ENCODE peak calls at places on chromosome 15, in nine cellular contexts. One of them, this sample, is unnamed.

GRCh38 chr15:83436513-83437158 is 10.5 kb upstream of the SH3GL3 start:
- DNase-seq in tibial artery: no peak
- DNase-seq in CD8-positive, alpha-beta T cell: no peak
- DNase-seq in right cardiac atrium: no peak
- DNase-seq in heart left ventricle: no peak
- DNase-seq in PC-3: peak; percentile 83
- DNase-seq in BE2C: peak; percentile 21
- DNase-seq in A549: peak; percentile 63
- DNase-seq in ovary: no peak
- DNase-seq in this sample: peak; percentile 74

GRCh38 chr15:57440799-57441198 is 64.5 kb downstream of the CGNL1 start:
- DNase-seq in CD8-positive, alpha-beta T cell: no peak
- DNase-seq in BE2C: no peak
- DNase-seq in tibial artery: no peak
- DNase-seq in ovary: no peak
- DNase-seq in right cardiac atrium: no peak
- DNase-seq in A549: no peak
- DNase-seq in heart left ventricle: no peak
- DNase-seq in PC-3: no peak
- DNase-seq in this sample: no peak

GRCh38 chr15:38229700-38230099 is 22.9 kb upstream of the SPRED1 start:
- DNase-seq in PC-3: peak; percentile 81
- DNase-seq in right cardiac atrium: no peak
- DNase-seq in ovary: no peak
- DNase-seq in CD8-positive, alpha-beta T cell: no peak
- DNase-seq in heart left ventricle: no peak
- DNase-seq in A549: no peak
- DNase-seq in tibial artery: no peak
- DNase-seq in BE2C: no peak
- DNase-seq in this sample: no peak

GRCh38 chr15:29670945-29671307 is 151.3 kb downstream of the TJP1 start:
- DNase-seq in right cardiac atrium: no peak
- DNase-seq in A549: peak; percentile 99
- DNase-seq in BE2C: no peak
- DNase-seq in CD8-positive, alpha-beta T cell: no peak
- DNase-seq in tibial artery: no peak
- DNase-seq in PC-3: peak; percentile 99
- DNase-seq in ovary: no peak
- DNase-seq in heart left ventricle: no peak
- DNase-seq in this sample: no peak

GRCh38 chr15:36958611-36959010 is 141.7 kb downstream of the MEIS2 start:
- DNase-seq in PC-3: no peak
- DNase-seq in ovary: no peak
- DNase-seq in tibial artery: no peak
- DNase-seq in A549: no peak
- DNase-seq in heart left ventricle: no peak
- DNase-seq in BE2C: no peak
- DNase-seq in CD8-positive, alpha-beta T cell: no peak
- DNase-seq in right cardiac atrium: no peak
- DNase-seq in this sample: no peak

GRCh38 chr15:20106026-20106425 is 435.6 kb downstream of the GOLGA6L6 start:
- DNase-seq in ovary: peak; percentile 32
- DNase-seq in right cardiac atrium: peak; percentile 57
- DNase-seq in heart left ventricle: peak; percentile 19
- DNase-seq in CD8-positive, alpha-beta T cell: no peak
- DNase-seq in PC-3: no peak
- DNase-seq in tibial artery: peak; percentile 63
- DNase-seq in BE2C: peak; percentile 9
- DNase-seq in A549: no peak
- DNase-seq in this sample: no peak

GRCh38 chr15:41585140-41586047 is 26.4 kb downstream of the TYRO3 start:
- DNase-seq in tibial artery: no peak
- DNase-seq in right cardiac atrium: peak; percentile 86
- DNase-seq in BE2C: peak; percentile 68
- DNase-seq in heart left ventricle: peak; percentile 43
- DNase-seq in A549: peak; percentile 44
- DNase-seq in CD8-positive, alpha-beta T cell: no peak
- DNase-seq in PC-3: peak; percentile 83
- DNase-seq in ovary: peak; percentile 76
- DNase-seq in this sample: peak; percentile 73

GRCh38 chr15:52281085-52282035 is 14.2 kb downstream of the MYO5C start:
- DNase-seq in A549: no peak
- DNase-seq in BE2C: no peak
- DNase-seq in right cardiac atrium: no peak
- DNase-seq in ovary: no peak
- DNase-seq in CD8-positive, alpha-beta T cell: no peak
- DNase-seq in PC-3: no peak
- DNase-seq in heart left ventricle: no peak
- DNase-seq in tibial artery: no peak
- DNase-seq in this sample: no peak

GRCh38 chr15:56524915-56525314 is 60.0 kb upstream of the MNS1 start:
- DNase-seq in CD8-positive, alpha-beta T cell: no peak
- DNase-seq in ovary: no peak
- DNase-seq in BE2C: no peak
- DNase-seq in tibial artery: no peak
- DNase-seq in A549: no peak
- DNase-seq in right cardiac atrium: no peak
- DNase-seq in heart left ventricle: no peak
- DNase-seq in PC-3: no peak
- DNase-seq in this sample: peak; percentile 11

GRCh38 chr15:59140422-59141226 is 35.7 kb downstream of the CCNB2 start:
- DNase-seq in BE2C: no peak
- DNase-seq in A549: no peak
- DNase-seq in ovary: no peak
- DNase-seq in heart left ventricle: no peak
- DNase-seq in PC-3: peak; percentile 3
- DNase-seq in right cardiac atrium: no peak
- DNase-seq in tibial artery: no peak
- DNase-seq in CD8-positive, alpha-beta T cell: no peak
- DNase-seq in this sample: no peak

GRCh38 chr15:75307778-75308390 is 25.2 kb downstream of the GOLGA6D start:
- DNase-seq in BE2C: peak; percentile 70
- DNase-seq in ovary: peak; percentile 64
- DNase-seq in PC-3: peak; percentile 67
- DNase-seq in CD8-positive, alpha-beta T cell: no peak
- DNase-seq in heart left ventricle: no peak
- DNase-seq in A549: peak; percentile 77
- DNase-seq in tibial artery: no peak
- DNase-seq in right cardiac atrium: no peak
- DNase-seq in this sample: peak; percentile 69

GRCh38 chr15:52378746-52379394 is 83.3 kb upstream of the MYO5C start:
- DNase-seq in ovary: no peak
- DNase-seq in PC-3: no peak
- DNase-seq in BE2C: no peak
- DNase-seq in CD8-positive, alpha-beta T cell: no peak
- DNase-seq in heart left ventricle: no peak
- DNase-seq in tibial artery: no peak
- DNase-seq in right cardiac atrium: no peak
- DNase-seq in A549: no peak
- DNase-seq in this sample: no peak

GRCh38 chr15:53625260-53625659 is 134.2 kb downstream of the WDR72 start:
- DNase-seq in ovary: no peak
- DNase-seq in PC-3: no peak
- DNase-seq in right cardiac atrium: no peak
- DNase-seq in tibial artery: no peak
- DNase-seq in heart left ventricle: no peak
- DNase-seq in BE2C: no peak
- DNase-seq in CD8-positive, alpha-beta T cell: no peak
- DNase-seq in A549: no peak
- DNase-seq in this sample: no peak

GRCh38 chr15:79543097-79543496 is 111.0 kb downstream of the MINAR1 start:
- DNase-seq in heart left ventricle: no peak
- DNase-seq in right cardiac atrium: no peak
- DNase-seq in PC-3: no peak
- DNase-seq in A549: no peak
- DNase-seq in BE2C: no peak
- DNase-seq in tibial artery: no peak
- DNase-seq in ovary: no peak
- DNase-seq in CD8-positive, alpha-beta T cell: no peak
- DNase-seq in this sample: no peak

GRCh38 chr15:49737138-49737537 is 116.3 kb downstream of the DTWD1 start:
- DNase-seq in CD8-positive, alpha-beta T cell: no peak
- DNase-seq in ovary: no peak
- DNase-seq in right cardiac atrium: no peak
- DNase-seq in tibial artery: no peak
- DNase-seq in heart left ventricle: no peak
- DNase-seq in BE2C: no peak
- DNase-seq in PC-3: no peak
- DNase-seq in A549: no peak
- DNase-seq in this sample: no peak

GRCh38 chr15:86231864-86232801 is 152.5 kb downstream of the AGBL1 start:
- DNase-seq in ovary: no peak
- DNase-seq in CD8-positive, alpha-beta T cell: peak; percentile 7
- DNase-seq in tibial artery: no peak
- DNase-seq in A549: peak; percentile 36
- DNase-seq in heart left ventricle: no peak
- DNase-seq in right cardiac atrium: peak; percentile 61
- DNase-seq in BE2C: peak; percentile 49
- DNase-seq in PC-3: peak; percentile 45
- DNase-seq in this sample: peak; percentile 45

GRCh38 chr15:67039349-67040075 is 25.9 kb upstream of the SMAD3 start:
- DNase-seq in right cardiac atrium: no peak
- DNase-seq in heart left ventricle: no peak
- DNase-seq in BE2C: no peak
- DNase-seq in CD8-positive, alpha-beta T cell: no peak
- DNase-seq in PC-3: peak; percentile 78
- DNase-seq in A549: no peak
- DNase-seq in ovary: no peak
- DNase-seq in tibial artery: peak; percentile 50
- DNase-seq in this sample: no peak

GRCh38 chr15:67042490-67043181 is 22.8 kb upstream of the SMAD3 start:
- DNase-seq in PC-3: no peak
- DNase-seq in heart left ventricle: no peak
- DNase-seq in BE2C: no peak
- DNase-seq in A549: no peak
- DNase-seq in right cardiac atrium: no peak
- DNase-seq in CD8-positive, alpha-beta T cell: no peak
- DNase-seq in tibial artery: peak; percentile 44
- DNase-seq in ovary: no peak
- DNase-seq in this sample: peak; percentile 30

GRCh38 chr15:67038721-67039120 is 26.7 kb upstream of the SMAD3 start:
- DNase-seq in ovary: no peak
- DNase-seq in right cardiac atrium: no peak
- DNase-seq in PC-3: no peak
- DNase-seq in A549: no peak
- DNase-seq in heart left ventricle: no peak
- DNase-seq in BE2C: no peak
- DNase-seq in CD8-positive, alpha-beta T cell: no peak
- DNase-seq in tibial artery: no peak
- DNase-seq in this sample: no peak

GRCh38 chr15:67037694-67038093 is 27.7 kb upstream of the SMAD3 start:
- DNase-seq in CD8-positive, alpha-beta T cell: no peak
- DNase-seq in right cardiac atrium: no peak
- DNase-seq in PC-3: no peak
- DNase-seq in A549: no peak
- DNase-seq in tibial artery: no peak
- DNase-seq in heart left ventricle: no peak
- DNase-seq in BE2C: no peak
- DNase-seq in ovary: no peak
- DNase-seq in this sample: no peak

DNA sequence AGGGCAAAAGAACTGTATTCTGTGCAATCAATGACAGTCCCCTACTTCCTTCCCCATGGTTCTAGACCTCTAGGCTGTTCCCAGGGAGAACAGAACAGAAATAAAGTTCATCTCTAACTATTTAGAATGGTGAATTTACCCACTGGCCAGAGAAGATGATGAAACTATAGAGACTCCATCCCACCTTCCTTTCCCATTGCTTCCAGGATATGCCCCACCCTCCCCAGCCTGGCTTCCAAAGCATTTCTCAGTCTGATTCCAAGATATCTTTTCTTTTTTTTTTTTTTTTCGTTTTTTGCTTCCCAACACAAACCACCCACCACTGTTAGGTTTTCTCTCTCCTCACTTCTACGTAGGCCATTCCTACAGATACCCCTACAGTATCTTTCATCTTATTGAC is 25.1 kb upstream of the SMAD3 start:
- DNase-seq in A549: no peak
- DNase-seq in tibial artery: no peak
- DNase-seq in right cardiac atrium: no peak
- DNase-seq in ovary: no peak
- DNase-seq in CD8-positive, alpha-beta T cell: no peak
- DNase-seq in BE2C: no peak
- DNase-seq in heart left ventricle: no peak
- DNase-seq in PC-3: no peak
- DNase-seq in this sample: no peak
- H3K4me1 ChIP-seq in A549: peaks cover 11% of the 10 kb centered on the region
- H3K4me1 ChIP-seq in tibial artery: peaks cover 10% of the 10 kb centered on the region
- H3K4me1 ChIP-seq in right cardiac atrium: no peaks in the 10 kb centered on the region
- H3K4me1 ChIP-seq in ovary: peaks cover 4% of the 10 kb centered on the region
- H3K4me1 ChIP-seq in CD8-positive, alpha-beta T cell: peaks cover 9% of the 10 kb centered on the region
- H3K4me1 ChIP-seq in BE2C: no peaks in the 10 kb centered on the region
- H3K4me1 ChIP-seq in heart left ventricle: peaks cover 19% of the 10 kb centered on the region
- H3K4me1 ChIP-seq in PC-3: peaks cover 10% of the 10 kb centered on the region
- H3K4me1 ChIP-seq in this sample: peaks cover 26% of the 10 kb centered on the region

GRCh38 chr15:98484914-98485313 is 163.4 kb upstream of the IGF1R start:
- DNase-seq in heart left ventricle: no peak
- DNase-seq in A549: no peak
- DNase-seq in right cardiac atrium: no peak
- DNase-seq in ovary: no peak
- DNase-seq in CD8-positive, alpha-beta T cell: no peak
- DNase-seq in tibial artery: no peak
- DNase-seq in PC-3: no peak
- DNase-seq in BE2C: no peak
- DNase-seq in this sample: no peak
- H3K4me1 ChIP-seq in heart left ventricle: no peaks in the 10 kb centered on the region
- H3K4me1 ChIP-seq in A549: no peaks in the 10 kb centered on the region
- H3K4me1 ChIP-seq in right cardiac atrium: no peaks in the 10 kb centered on the region
- H3K4me1 ChIP-seq in ovary: no peaks in the 10 kb centered on the region
- H3K4me1 ChIP-seq in CD8-positive, alpha-beta T cell: no peaks in the 10 kb centered on the region
- H3K4me1 ChIP-seq in tibial artery: no peaks in the 10 kb centered on the region
- H3K4me1 ChIP-seq in PC-3: no peaks in the 10 kb centered on the region
- H3K4me1 ChIP-seq in BE2C: no peaks in the 10 kb centered on the region
- H3K4me1 ChIP-seq in this sample: no peaks in the 10 kb centered on the region

DNA sequence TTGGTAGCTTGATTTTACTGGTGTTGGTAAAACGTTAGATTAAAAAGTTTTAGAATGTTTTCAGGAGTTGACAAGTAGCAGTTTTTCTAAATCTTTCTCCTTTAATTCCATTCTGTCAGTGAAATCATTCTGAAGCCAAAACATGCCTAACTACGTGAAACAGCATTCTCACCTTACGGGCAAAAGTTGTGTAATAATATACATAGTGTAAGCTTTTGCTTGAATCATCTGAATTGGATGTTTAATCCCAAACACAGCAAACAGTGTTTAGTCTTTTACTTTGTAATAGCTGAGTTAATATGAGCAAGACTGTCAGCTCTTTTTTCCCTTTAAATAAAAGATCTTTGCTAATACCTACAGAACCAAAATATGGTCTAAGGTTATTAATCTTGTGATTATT is 100.6 kb downstream of the CYP19A1 start:
- DNase-seq in tibial artery: no peak
- DNase-seq in BE2C: no peak
- DNase-seq in A549: no peak
- DNase-seq in heart left ventricle: no peak
- DNase-seq in PC-3: no peak
- DNase-seq in ovary: no peak
- DNase-seq in right cardiac atrium: no peak
- DNase-seq in CD8-positive, alpha-beta T cell: no peak
- DNase-seq in this sample: no peak
- H3K4me1 ChIP-seq in tibial artery: no peaks in the 10 kb centered on the region
- H3K4me1 ChIP-seq in BE2C: peaks cover 2% of the 10 kb centered on the region
- H3K4me1 ChIP-seq in A549: no peaks in the 10 kb centered on the region
- H3K4me1 ChIP-seq in heart left ventricle: no peaks in the 10 kb centered on the region
- H3K4me1 ChIP-seq in PC-3: no peaks in the 10 kb centered on the region
- H3K4me1 ChIP-seq in ovary: peaks cover 1% of the 10 kb centered on the region
- H3K4me1 ChIP-seq in right cardiac atrium: no peaks in the 10 kb centered on the region
- H3K4me1 ChIP-seq in CD8-positive, alpha-beta T cell: no peaks in the 10 kb centered on the region
- H3K4me1 ChIP-seq in this sample: peaks cover 11% of the 10 kb centered on the region

GRCh38 chr15:101194246-101195138 is 57.4 kb downstream of the CHSY1 start:
- DNase-seq in A549: no peak
- DNase-seq in CD8-positive, alpha-beta T cell: no peak
- DNase-seq in heart left ventricle: no peak
- DNase-seq in BE2C: no peak
- DNase-seq in tibial artery: no peak
- DNase-seq in PC-3: no peak
- DNase-seq in right cardiac atrium: no peak
- DNase-seq in ovary: no peak
- DNase-seq in this sample: peak; percentile 30
- H3K4me1 ChIP-seq in A549: peaks cover 30% of the 10 kb centered on the region
- H3K4me1 ChIP-seq in CD8-positive, alpha-beta T cell: peaks cover 25% of the 10 kb centered on the region
- H3K4me1 ChIP-seq in heart left ventricle: peaks cover 79% of the 10 kb centered on the region
- H3K4me1 ChIP-seq in BE2C: peaks cover 23% of the 10 kb centered on the region
- H3K4me1 ChIP-seq in tibial artery: peaks cover 21% of the 10 kb centered on the region
- H3K4me1 ChIP-seq in PC-3: peaks cover 15% of the 10 kb centered on the region
- H3K4me1 ChIP-seq in right cardiac atrium: peaks cover 12% of the 10 kb centered on the region
- H3K4me1 ChIP-seq in ovary: peaks cover 30% of the 10 kb centered on the region
- H3K4me1 ChIP-seq in this sample: peaks cover 22% of the 10 kb centered on the region

This sample was measured in A673.